ENCODE peak calls at places on chromosomes 16 and 17, in ten cellular contexts. V is A549; Z is thoracic aorta; C is CD4-positive, alpha-beta T cell; Y is dermis microvascular lymphatic vessel endothelial cell; S is activated T-helper 1 cell treated with anti-CD3 and anti-CD28 coated beads, Interleukin-12 subunit alpha, Interleukin-12 subunit beta, Interleukin-2, Interleukin-4 antibody, amounts not matched to agents 30 ng/mL and 10 ng/mL and 1 ng/mL, durations not matched to agents 14 hours and 24 hours and 36 hours; U is activated T-cell treated with anti-CD3 and anti-CD28 coated beads for 1 hour; W is AG04450; N is NCI-H526; H is EL. K is an unnamed sample.

GRCh38 chr17:63275968-63276349 is 170.1 kb downstream of the CYB561 start:
- DNase-seq in V (no peak), Z (no peak), C (no peak), Y (no peak), S (no peak), U (no peak), W (no peak), N (no peak), H (no peak), K (no peak)

GRCh38 chr16:88888778-88889387 is 22.4 kb upstream of the PABPN1L start:
- DNase-seq in V (no peak), Z (no peak), C (no peak), Y (no peak), S (no peak), U (no peak), W (no peak), N (peak; percentile 29), H (no peak), K (peak; percentile 81)

GRCh38 chr16:20850981-20851380 is 44.7 kb downstream of the REXO5 start:
- DNase-seq in V (no peak), Z (no peak), C (no peak), Y (peak; percentile 37), S (no peak), U (no peak), W (no peak), N (no peak), H (no peak), K (no peak)

GRCh38 chr16:89827383-89828198 is 684 bp upstream of the SPIRE2 start:
- DNase-seq in V (peak; percentile 85), Z (no peak), C (no peak), Y (peak; percentile 46), S (no peak), U (no peak), W (no peak), N (peak; percentile 44), H (peak; percentile 74), K (peak; percentile 67)

GRCh38 chr17:77153487-77153886 is 12.7 kb downstream of the SEC14L1 start:
- DNase-seq in V (no peak), Z (no peak), C (no peak), Y (no peak), S (no peak), U (no peak), W (no peak), N (peak; percentile 90), H (no peak), K (no peak)

GRCh38 chr17:67095803-67096202 is 51.4 kb downstream of the CACNG1 start:
- DNase-seq in V (no peak), Z (no peak), C (no peak), Y (peak; percentile 8), S (no peak), U (no peak), W (no peak), N (no peak), H (peak; percentile 46), K (no peak)

GRCh38 chr16:85342348-85342747 is 230.1 kb upstream of the CIBAR2 start:
- DNase-seq in V (no peak), Z (no peak), C (no peak), Y (no peak), S (no peak), U (no peak), W (no peak), N (no peak), H (no peak), K (no peak)

GRCh38 chr16:88195021-88195581 is 187.7 kb upstream of the ZNF469 start:
- DNase-seq in V (no peak), Z (no peak), C (no peak), Y (no peak), S (no peak), U (no peak), W (no peak), N (no peak), H (no peak), K (no peak)

K was measured in glutamatergic neuron.